ENCODE peak calls at places on chromosomes 1 and 21, in four cellular contexts. W is body of pancreas, C is IMR-90, R is GM12865. N is an unnamed sample.

GRCh38 chr1:158969855-158970254 is 38.5 kb downstream of the PYHIN1 start:
- DNase-seq in C (no peak), W (no peak), R (no peak), N (no peak)

GRCh38 chr1:223363856-223364684 is at the start of gene SUSD4:
- DNase-seq in R (peak; percentile 41), C (no peak), W (peak; percentile 72), N (no peak)

GRCh38 chr1:153100241-153100640 is 5.9 kb upstream of the SPRR2E start:
- DNase-seq in R (no peak), W (no peak), C (peak; percentile 4), N (no peak)

GRCh38 chr1:195604287-195604686 is 1004.0 kb downstream of the KCNT2 start:
- DNase-seq in C (peak; percentile 93), W (no peak), R (no peak), N (no peak)

GRCh38 chr21:20730421-20730820 is 267.8 kb upstream of the NCAM2 start:
- DNase-seq in R (no peak), W (no peak), C (no peak), N (no peak)

GRCh38 chr1:33373606-33374005 is 52.7 kb upstream of the A3GALT2 start:
- DNase-seq in C (no peak), W (no peak), R (no peak), N (no peak)

GRCh38 chr1:116494745-116495144 is 76.1 kb downstream of the CD58 start:
- DNase-seq in C (no peak), W (no peak), R (no peak), N (no peak)

GRCh38 chr1:234708700-234709395 is 98.9 kb upstream of the IRF2BP2 start:
- DNase-seq in C (no peak), W (no peak), R (no peak), N (no peak)

GRCh38 chr21:46172863-46173528 is 11.3 kb downstream of the SPATC1L start:
- DNase-seq in W (no peak), R (no peak), C (no peak), N (no peak)

GRCh38 chr1:66402194-66402593 is 131.8 kb upstream of the SGIP1 start:
- DNase-seq in C (no peak), W (peak; percentile 20), R (peak; percentile 94), N (peak; percentile 85)

GRCh38 chr1:92273039-92273438 is 25.7 kb downstream of the GLMN start:
- DNase-seq in R (no peak), C (no peak), W (no peak), N (no peak)

GRCh38 chr1:118868387-118868786 is 119.8 kb downstream of the TBX15 start:
- DNase-seq in R (no peak), W (no peak), C (no peak), N (no peak)

GRCh38 chr1:178052650-178053461 is 41.0 kb upstream of the RASAL2 start:
- DNase-seq in C (peak; percentile 27), R (no peak), W (no peak), N (peak; percentile 55)

GRCh38 chr1:53241828-53242227 is 3.5 kb upstream of the MAGOH start:
- DNase-seq in C (no peak), R (no peak), W (no peak), N (no peak)

GRCh38 chr1:27872059-27872801 is at the start of gene THEMIS2:
- DNase-seq in R (peak; percentile 81), W (peak; percentile 44), C (no peak), N (peak; percentile 51)

GRCh38 chr1:204174958-204175357 is 8.8 kb upstream of the REN start:
- DNase-seq in W (no peak), C (no peak), R (no peak), N (no peak)

GRCh38 chr1:227915564-227916553 is 31.9 kb downstream of the WNT9A start:
- DNase-seq in C (no peak), R (no peak), W (no peak), N (no peak)

GRCh38 chr21:29145837-29146453 is 15.5 kb downstream of the MAP3K7CL start:
- DNase-seq in R (no peak), W (no peak), C (no peak), N (no peak)

GRCh38 chr1:34460193-34460592 is 283.5 kb downstream of the C1orf94 start:
- DNase-seq in W (peak; percentile 67), R (peak; percentile 79), C (no peak), N (peak; percentile 2)

GRCh38 chr1:159014003-159014571 is 4.4 kb downstream of the IFI16 start:
- DNase-seq in W (no peak), R (no peak), C (no peak), N (no peak)

GRCh38 chr1:228555074-228555989 is 68.2 kb downstream of the RNF187 start:
- DNase-seq in W (peak; percentile 13), R (peak; percentile 8), C (no peak), N (peak; percentile 9)

GRCh38 chr21:46648539-46648938 is 13.1 kb downstream of the PRMT2 start:
- DNase-seq in R (no peak), W (no peak), C (no peak), N (no peak)

GRCh38 chr1:212162635-212163034 is 122.6 kb upstream of the PPP2R5A start:
- DNase-seq in C (peak; percentile 80), W (no peak), R (peak; percentile 86), N (peak; percentile 62)

GRCh38 chr1:211939876-211940468 is 95.4 kb downstream of the INTS7 start:
- DNase-seq in W (no peak), C (no peak), R (peak; percentile 97), N (no peak)

GRCh38 chr1:228017356-228018124 is 10.7 kb downstream of the WNT3A start:
- DNase-seq in R (no peak), W (no peak), C (no peak), N (no peak)

GRCh38 chr1:52142220-52143153 is 598 bp downstream of the ZFYVE9 start:
- DNase-seq in R (peak; percentile 48), W (peak; percentile 35), C (peak; percentile 52), N (peak; percentile 64)

GRCh38 chr1:54601730-54602129 is 21.6 kb downstream of the FAM151A start:
- DNase-seq in C (no peak), R (no peak), W (no peak), N (no peak)

GRCh38 chr1:33735624-33736023 is 128.3 kb upstream of the HMGB4 start:
- DNase-seq in C (no peak), W (no peak), R (no peak), N (peak; percentile 10)

GRCh38 chr21:38333290-38334272 is 76.8 kb downstream of the KCNJ15 start:
- DNase-seq in R (peak; percentile 20), C (no peak), W (no peak), N (peak; percentile 56)

GRCh38 chr1:13766906-13767564 is 67.0 kb downstream of the PRDM2 start:
- DNase-seq in W (no peak), C (peak; percentile 86), R (no peak), N (peak; percentile 38)

DNA sequence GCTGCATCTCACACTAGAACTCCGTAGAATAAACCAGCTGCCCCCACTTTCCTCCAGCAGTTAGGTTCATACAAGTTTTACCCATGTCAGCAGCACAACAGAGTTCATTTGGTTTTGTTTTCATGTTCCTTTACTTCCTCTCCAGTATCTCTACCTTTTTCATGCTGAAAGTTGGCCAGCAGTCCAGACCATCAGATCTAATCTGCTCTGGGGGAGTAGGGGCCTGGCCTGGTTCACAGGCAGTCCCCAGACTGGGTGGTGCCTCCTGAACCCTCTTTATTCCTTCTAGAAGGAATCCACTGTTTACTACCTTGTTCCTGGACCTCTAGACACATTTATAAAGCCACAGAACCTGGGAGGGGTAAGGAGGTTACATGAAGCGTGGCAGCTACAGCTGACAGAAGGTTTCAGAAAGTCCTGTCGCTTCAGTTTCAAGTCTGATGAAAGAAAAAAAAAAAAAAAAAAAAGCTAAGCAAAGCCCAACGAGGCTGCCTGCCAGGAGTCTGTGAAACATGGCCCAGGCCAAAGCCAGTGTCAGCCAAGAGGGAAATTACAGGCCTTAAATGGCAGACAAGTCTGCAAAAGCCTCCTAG is 184.6 kb upstream of the JUN start:
- DNase-seq in W (peak; percentile 87), C (peak; percentile 46), R (peak; percentile 95), N (peak; percentile 66)
- TF ChIP-seq CTCF in W (no peak), C (no peak), R (no peak), N (no peak)

DNA sequence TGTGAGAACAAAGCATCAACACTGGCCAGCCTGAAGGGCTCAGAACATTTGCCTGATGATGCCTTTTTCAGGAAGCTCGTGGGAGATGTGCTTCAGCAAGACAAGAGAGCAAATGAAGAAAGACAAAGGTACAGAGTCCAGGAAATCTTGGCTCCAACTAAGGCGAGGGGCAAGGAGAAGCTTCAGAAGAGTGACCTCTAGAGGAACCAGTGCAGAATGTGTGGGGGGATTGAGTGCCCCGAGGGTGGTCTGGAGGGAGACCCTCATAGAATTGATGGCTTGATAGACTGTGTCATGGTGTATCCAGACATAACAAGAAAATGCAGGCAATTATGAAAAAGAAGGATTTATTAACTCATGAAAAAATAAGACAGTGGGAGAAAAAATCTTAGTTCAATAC is 15.3 kb upstream of the NLRP3 start:
- DNase-seq in W (no peak), R (no peak), C (no peak), N (no peak)
- TF ChIP-seq CTCF in W (no peak), R (no peak), C (no peak), N (no peak)

DNA sequence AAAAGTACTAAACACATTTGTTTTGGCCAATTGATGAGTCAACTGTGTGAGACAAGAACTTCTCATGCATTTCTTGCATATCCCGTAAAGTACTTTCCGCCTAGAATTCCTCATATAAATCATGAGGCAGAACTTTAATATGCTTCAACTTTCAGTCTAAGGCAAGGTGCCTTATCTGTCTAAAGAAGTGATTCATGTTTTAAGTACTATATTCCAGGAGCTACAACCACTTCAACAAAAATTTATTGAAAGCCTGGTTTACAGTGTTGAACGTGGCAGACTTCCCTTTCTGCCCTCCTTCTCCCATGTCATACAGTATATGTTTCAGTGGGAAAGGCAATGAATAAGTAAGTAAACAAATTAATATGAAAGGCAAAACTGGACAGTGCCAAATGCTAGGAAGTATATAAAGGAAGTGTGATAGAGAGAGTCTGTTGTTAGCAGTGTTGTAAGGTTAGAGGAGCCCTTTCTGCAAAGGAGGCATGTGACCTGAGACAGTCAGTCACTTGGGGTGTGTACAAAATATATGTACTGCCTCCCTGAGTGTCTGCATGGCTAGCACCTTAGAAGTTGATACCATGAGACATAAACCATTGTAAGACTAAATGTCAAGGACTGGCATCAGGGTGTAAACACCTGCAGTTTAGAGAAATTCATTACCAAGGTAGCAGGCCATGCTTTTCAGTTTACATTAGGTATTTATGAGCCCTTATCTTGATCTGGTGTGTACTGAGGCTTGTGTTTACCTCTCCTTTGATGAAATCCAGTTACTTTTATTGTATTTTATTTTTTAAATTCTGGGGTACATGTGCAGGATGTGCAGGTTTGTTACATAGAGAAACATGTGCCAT is 362.3 kb downstream of the SRGAP2C start:
- DNase-seq in C (no peak), R (no peak), W (no peak), N (peak; percentile 42)
- TF ChIP-seq CTCF in C (no peak), R (no peak), W (no peak), N (no peak)

GRCh38 chr1:184237588-184237987 is 149.2 kb upstream of the C1orf21 start:
- DNase-seq in W (no peak), R (no peak), C (no peak), N (no peak)

GRCh38 chr1:184241446-184241845 is 145.4 kb upstream of the C1orf21 start:
- DNase-seq in W (no peak), C (no peak), R (no peak), N (no peak)

GRCh38 chr1:184244962-184245361 is 141.9 kb upstream of the C1orf21 start:
- DNase-seq in C (no peak), W (peak; percentile 28), R (no peak), N (no peak)

DNA sequence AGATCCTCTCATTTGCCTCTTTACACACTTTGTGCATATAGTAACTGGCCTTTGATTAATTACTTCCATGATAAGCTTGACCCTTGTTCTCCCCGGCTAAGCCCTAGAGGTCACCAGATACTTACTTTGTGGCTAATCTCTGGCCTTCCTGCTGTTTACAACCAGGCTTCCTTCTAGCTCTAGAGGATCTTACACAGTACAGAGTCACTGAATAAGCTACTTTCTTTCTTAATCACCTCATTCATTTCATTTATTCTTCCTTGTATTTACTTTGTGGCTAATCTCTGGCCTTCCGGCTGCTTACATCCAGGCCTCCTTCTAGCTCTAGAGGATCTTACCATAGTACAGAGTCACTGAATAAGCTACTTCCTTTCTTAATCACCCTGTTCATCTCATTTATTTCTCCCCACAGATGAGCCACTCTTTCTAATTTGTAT is 144.3 kb upstream of the C1orf21 start:
- DNase-seq in C (peak; percentile 91), R (peak; percentile 21), W (peak; percentile 38), N (peak; percentile 48)
- TF ChIP-seq CTCF in C (peak; percentile 26), R (peak; percentile 9), W (no peak), N (no peak)